ENCODE peak calls at places on chromosomes 2 and 18, in five cellular contexts. S, M, D, B and P are unnamed samples.

GRCh38 chr2:83802604-83803003 is 656.5 kb downstream of the SUCLG1 start:
- DNase-seq in S (no peak), M (no peak), D (no peak), B (no peak), P (no peak)

GRCh38 chr2:35548171-35548570 is 807.4 kb upstream of the CRIM1 start:
- DNase-seq in S (peak), M (no peak), D (no peak), B (peak), P (no peak)

GRCh38 chr2:188285774-188286173 is 5.9 kb upstream of the GULP1 start:
- DNase-seq in S (no peak), M (no peak), D (no peak), B (no peak), P (no peak)

GRCh38 chr2:207506426-207506825 is 23.3 kb upstream of the CREB1 start:
- DNase-seq in S (no peak), M (no peak), D (no peak), B (no peak), P (no peak)

GRCh38 chr2:101188683-101189405 is 37.7 kb upstream of the TBC1D8 start:
- DNase-seq in S (peak), M (no peak), D (no peak), B (peak), P (peak)

GRCh38 chr2:223692227-223692947 is 90.2 kb upstream of the SCG2 start:
- DNase-seq in S (peak), M (no peak), D (no peak), B (peak), P (peak)

GRCh38 chr2:26238301-26238958 is 6.0 kb downstream of the HADHA start:
- DNase-seq in S (no peak), M (no peak), D (no peak), B (peak), P (no peak)

GRCh38 chr2:240786355-240786841 is 33.6 kb downstream of the KIF1A start:
- DNase-seq in S (no peak), M (no peak), D (peak), B (no peak), P (no peak)

GRCh38 chr2:127361929-127362328 is 25.8 kb downstream of the MAP3K2 start:
- DNase-seq in S (peak), M (no peak), D (no peak), B (no peak), P (no peak)

GRCh38 chr18:23827681-23828080 is 138.4 kb downstream of the LAMA3 start:
- DNase-seq in S (no peak), M (no peak), D (no peak), B (no peak), P (no peak)

GRCh38 chr2:231709636-231709980 is 1.3 kb downstream of the PTMA start:
- DNase-seq in S (no peak), M (peak), D (peak), B (no peak), P (peak)

GRCh38 chr2:112881217-112882000 is 29.6 kb upstream of the IL37 start:
- DNase-seq in S (peak), M (no peak), D (no peak), B (peak), P (peak)

GRCh38 chr2:53848062-53848461 is 11.7 kb downstream of the GPR75 start:
- DNase-seq in S (no peak), M (no peak), D (no peak), B (no peak), P (no peak)

GRCh38 chr2:36798724-36799123 is 102.2 kb downstream of the VIT start:
- DNase-seq in S (no peak), M (no peak), D (no peak), B (no peak), P (no peak)

GRCh38 chr2:217753460-217754200 is 249.2 kb downstream of the TNS1 start:
- DNase-seq in S (peak), M (no peak), D (no peak), B (no peak), P (no peak)

GRCh38 chr2:193101591-193101990 is 906.9 kb upstream of the TMEFF2 start:
- DNase-seq in S (no peak), M (no peak), D (no peak), B (no peak), P (no peak)

GRCh38 chr18:79685971-79686370 is 6.4 kb downstream of the CTDP1 start:
- DNase-seq in S (no peak), M (no peak), D (no peak), B (no peak), P (no peak)

GRCh38 chr18:9017170-9017899 is 85.2 kb upstream of the NDUFV2 start:
- DNase-seq in S (peak), M (peak), D (peak), B (peak), P (peak)

GRCh38 chr2:71801969-71802368 is 345.7 kb downstream of the CYP26B1 start:
- DNase-seq in S (peak), M (no peak), D (peak), B (peak), P (peak)

GRCh38 chr18:38006541-38006940 is 440.9 kb upstream of the CELF4 start:
- DNase-seq in S (no peak), M (no peak), D (no peak), B (no peak), P (no peak)